ENCODE peak calls at places on chromosomes 13 and 19, in eight cellular contexts. N is CD4-positive, alpha-beta memory T cell; L is Calu3; G is choroid plexus epithelial cell; A is CD4-positive, alpha-beta T cell; Z is NCI-H1092; K is NAMALWA; E is EH. X is an unnamed sample.

GRCh38 chr13:27960362-27961226 is 8.5 kb downstream of the CDX2 start:
- DNase-seq in N (no peak), L (peak), G (peak), A (no peak), Z (peak), K (no peak), E (peak), X (peak)

GRCh38 chr13:95556981-95557380 is 4.5 kb downstream of the CLDN10 start:
- DNase-seq in N (no peak), L (no peak), G (no peak), A (no peak), Z (no peak), K (no peak), E (no peak), X (no peak)

GRCh38 chr13:44412341-44412935 is 38.8 kb downstream of the SERP2 start:
- DNase-seq in N (no peak), L (no peak), G (no peak), A (no peak), Z (no peak), K (no peak), E (no peak), X (no peak)

GRCh38 chr19:39411832-39412099 is 703 bp upstream of the PLEKHG2 start:
- DNase-seq in N (peak), L (peak), G (peak), A (peak), Z (peak), K (peak), E (peak), X (peak)

GRCh38 chr19:55068803-55069136 is 5.8 kb upstream of the RDH13 start:
- DNase-seq in N (no peak), L (no peak), G (no peak), A (no peak), Z (no peak), K (no peak), E (no peak), X (no peak)

GRCh38 chr19:27736225-27736624 is 1476.7 kb downstream of the UQCRFS1 start:
- DNase-seq in N (no peak), L (no peak), G (no peak), A (no peak), Z (no peak), K (no peak), E (no peak), X (no peak)

GRCh38 chr13:49690133-49690989 is 925 bp downstream of the EBPL start:
- DNase-seq in N (no peak), L (peak), G (peak), A (no peak), Z (peak), K (no peak), E (peak), X (peak)

GRCh38 chr13:85806553-85807175 is 7.4 kb upstream of the SLITRK6 start:
- DNase-seq in N (peak), L (no peak), G (peak), A (no peak), Z (peak), K (peak), E (peak), X (peak)

GRCh38 chr19:14113762-14114414 is 3.7 kb downstream of the PRKACA start:
- DNase-seq in N (no peak), L (peak), G (no peak), A (peak), Z (no peak), K (peak), E (no peak), X (no peak)

GRCh38 chr13:98848736-98849135 is 96.3 kb upstream of the SLC15A1 start:
- DNase-seq in N (no peak), L (no peak), G (no peak), A (no peak), Z (no peak), K (no peak), E (peak), X (no peak)

GRCh38 chr13:100490692-100491091 is 97.9 kb downstream of the GGACT start:
- DNase-seq in N (no peak), L (peak), G (peak), A (no peak), Z (peak), K (no peak), E (no peak), X (peak)

GRCh38 chr13:21040120-21040834 is 21.1 kb downstream of the LATS2 start:
- DNase-seq in N (no peak), L (no peak), G (no peak), A (no peak), Z (no peak), K (no peak), E (no peak), X (no peak)

GRCh38 chr13:106589716-106590115 is 21.8 kb upstream of the ARGLU1 start:
- DNase-seq in N (no peak), L (no peak), G (peak), A (no peak), Z (no peak), K (no peak), E (no peak), X (no peak)

GRCh38 chr13:31361673-31362072 is 161.9 kb downstream of the B3GLCT start:
- DNase-seq in N (no peak), L (no peak), G (no peak), A (no peak), Z (no peak), K (no peak), E (no peak), X (no peak)

GRCh38 chr19:35013047-35013819 is 13.1 kb downstream of the GRAMD1A start:
- DNase-seq in N (peak), L (peak), G (peak), A (peak), Z (no peak), K (peak), E (peak), X (no peak)

GRCh38 chr19:17829855-17830566 is 8.7 kb upstream of the INSL3 start:
- DNase-seq in N (no peak), L (no peak), G (peak), A (no peak), Z (peak), K (no peak), E (peak), X (peak)

GRCh38 chr13:112647256-112647655 is 42.6 kb upstream of the ATP11A start:
- DNase-seq in N (no peak), L (no peak), G (no peak), A (no peak), Z (no peak), K (no peak), E (no peak), X (no peak)

GRCh38 chr19:10088949-10089554 is 2.9 kb downstream of the SHFL start:
- DNase-seq in N (no peak), L (no peak), G (peak), A (no peak), Z (no peak), K (no peak), E (no peak), X (no peak)

GRCh38 chr13:114080739-114081561 is 51.5 kb downstream of the RASA3 start:
- DNase-seq in N (no peak), L (no peak), G (no peak), A (no peak), Z (no peak), K (no peak), E (no peak), X (no peak)

GRCh38 chr13:44768775-44769578 is 192.8 kb upstream of the TSC22D1 start:
- DNase-seq in N (no peak), L (peak), G (no peak), A (no peak), Z (no peak), K (no peak), E (no peak), X (no peak)

GRCh38 chr19:19385900-19386339 is 19.6 kb upstream of the GATAD2A start:
- DNase-seq in N (no peak), L (no peak), G (peak), A (no peak), Z (no peak), K (peak), E (no peak), X (no peak)

GRCh38 chr13:31067416-31068118 is 94.1 kb downstream of the HSPH1 start:
- DNase-seq in N (no peak), L (no peak), G (peak), A (no peak), Z (no peak), K (no peak), E (peak), X (no peak)

GRCh38 chr19:3750211-3750610 is 11.3 kb downstream of the APBA3 start:
- DNase-seq in N (no peak), L (no peak), G (no peak), A (no peak), Z (no peak), K (no peak), E (no peak), X (no peak)

GRCh38 chr19:52516191-52516590 is 11.3 kb upstream of the ZNF808 start:
- DNase-seq in N (no peak), L (no peak), G (no peak), A (no peak), Z (no peak), K (no peak), E (no peak), X (no peak)

GRCh38 chr13:61084983-61085382 is 330.7 kb downstream of the PCDH20 start:
- DNase-seq in N (no peak), L (no peak), G (peak), A (no peak), Z (no peak), K (no peak), E (no peak), X (no peak)

GRCh38 chr13:75196112-75196855 is 285.7 kb downstream of the TBC1D4 start:
- DNase-seq in N (no peak), L (no peak), G (peak), A (no peak), Z (no peak), K (no peak), E (peak), X (no peak)

GRCh38 chr13:111493468-111493867 is 173.0 kb downstream of the TEX29 start:
- DNase-seq in N (no peak), L (no peak), G (no peak), A (no peak), Z (no peak), K (no peak), E (no peak), X (no peak)

GRCh38 chr13:38970380-38971051 is 20.1 kb downstream of the STOML3 start:
- DNase-seq in N (no peak), L (no peak), G (no peak), A (no peak), Z (no peak), K (no peak), E (no peak), X (no peak)

GRCh38 chr19:33628921-33629825 is 7.4 kb downstream of the CHST8 start:
- DNase-seq in N (no peak), L (no peak), G (no peak), A (no peak), Z (no peak), K (no peak), E (no peak), X (no peak)

GRCh38 chr13:113929628-113930615 is 44.0 kb downstream of the C13orf46 start:
- DNase-seq in N (no peak), L (no peak), G (no peak), A (no peak), Z (no peak), K (no peak), E (peak), X (no peak)

GRCh38 chr13:92649140-92649813 is 577.3 kb upstream of the GPC6 start:
- DNase-seq in N (no peak), L (no peak), G (peak), A (no peak), Z (no peak), K (no peak), E (no peak), X (no peak)

GRCh38 chr13:50990540-50991506 is 81.2 kb downstream of the RNASEH2B start:
- DNase-seq in N (no peak), L (no peak), G (peak), A (no peak), Z (peak), K (no peak), E (peak), X (no peak)

GRCh38 chr19:10858204-10858828 is 10.1 kb downstream of the C19orf38 start:
- DNase-seq in N (no peak), L (no peak), G (peak), A (no peak), Z (no peak), K (peak), E (peak), X (no peak)

GRCh38 chr19:50384685-50385535 is 763 bp downstream of the POLD1 start:
- DNase-seq in N (no peak), L (no peak), G (peak), A (no peak), Z (no peak), K (no peak), E (peak), X (no peak)

GRCh38 chr13:101115762-101116161 is 300.5 kb downstream of the NALCN start:
- DNase-seq in N (no peak), L (no peak), G (peak), A (no peak), Z (no peak), K (peak), E (peak), X (no peak)

GRCh38 chr19:1241417-1242095 is at the start of gene ATP5F1D:
- DNase-seq in N (peak), L (peak), G (peak), A (peak), Z (peak), K (peak), E (peak), X (peak)

GRCh38 chr13:98746968-98747367 is 5.5 kb downstream of the SLC15A1 start:
- DNase-seq in N (no peak), L (peak), G (peak), A (no peak), Z (no peak), K (no peak), E (peak), X (peak)